ENCODE peak calls at places on chromosomes 2 and 18, in four cellular contexts. K, F, E and Z are unnamed samples.

GRCh38 chr2:96329416-96329815 is 4.3 kb downstream of the ITPRIPL1 start:
- DNase-seq in K (no peak), F (peak), E (no peak), Z (no peak)

GRCh38 chr2:231648579-231649174 is 56.0 kb downstream of the TEX44 start:
- DNase-seq in K (no peak), F (no peak), E (peak), Z (no peak)

GRCh38 chr18:8329186-8329771 is 280.0 kb upstream of the RAB12 start:
- DNase-seq in K (no peak), F (peak), E (no peak), Z (no peak)

GRCh38 chr2:179017958-179018357 is 32.0 kb downstream of the CCDC141 start:
- DNase-seq in K (no peak), F (no peak), E (no peak), Z (no peak)

GRCh38 chr2:106542730-106543359 is 55.7 kb downstream of the CD8B2 start:
- DNase-seq in K (peak), F (peak), E (no peak), Z (no peak)

GRCh38 chr2:66827851-66828250 is 392.9 kb downstream of the MEIS1 start:
- DNase-seq in K (no peak), F (no peak), E (no peak), Z (no peak)

GRCh38 chr2:68774569-68775271 is 40.1 kb downstream of the ARHGAP25 start:
- DNase-seq in K (peak), F (no peak), E (peak), Z (no peak)

GRCh38 chr2:179226203-179226960 is 38.2 kb downstream of the SESTD1 start:
- DNase-seq in K (peak), F (no peak), E (no peak), Z (no peak)

GRCh38 chr2:47499621-47500309 is 96.8 kb downstream of the MSH2 start:
- DNase-seq in K (no peak), F (no peak), E (no peak), Z (no peak)

GRCh38 chr2:203733683-203734082 is 27.2 kb downstream of the CD28 start:
- DNase-seq in K (no peak), F (no peak), E (no peak), Z (no peak)

GRCh38 chr18:48931680-48932461 is 18.9 kb downstream of the SMAD7 start:
- DNase-seq in K (no peak), F (no peak), E (no peak), Z (no peak)

GRCh38 chr2:98396745-98397355 is 47.8 kb upstream of the INPP4A start:
- DNase-seq in K (no peak), F (no peak), E (no peak), Z (no peak)

GRCh38 chr2:8036366-8036765 is 645.5 kb upstream of the ID2 start:
- DNase-seq in K (no peak), F (no peak), E (no peak), Z (no peak)

GRCh38 chr2:205170399-205170798 is 511.9 kb upstream of the NRP2 start:
- DNase-seq in K (no peak), F (no peak), E (no peak), Z (no peak)

GRCh38 chr2:189870396-189871089 is 86.3 kb downstream of the PMS1 start:
- DNase-seq in K (no peak), F (no peak), E (no peak), Z (no peak)

GRCh38 chr2:240730506-240731326 is 39.0 kb downstream of the AQP12A start:
- DNase-seq in K (no peak), F (no peak), E (no peak), Z (no peak)

GRCh38 chr2:198098918-198099317 is 294.5 kb downstream of the PLCL1 start:
- DNase-seq in K (peak), F (no peak), E (no peak), Z (no peak)